ENCODE peak calls at places on chromosomes 12 and 14, in eight cellular contexts. P, W, U, M, A, H, R and G are unnamed samples. For H3K36me3, the result is how much of the 10 kb centered on the place peaks cover.

GRCh38 chr12:120264511-120265202 is 873 bp downstream of the PXN start:
- DNase-seq in R (no peak), A (no peak), M (no peak), H (no peak), W (no peak), U (peak), P (no peak), G (peak)

GRCh38 chr14:101506921-101507300 is 54.4 kb upstream of the DIO3 start:
- DNase-seq in H (no peak), R (no peak), A (no peak), U (no peak), M (no peak), W (peak), P (no peak), G (no peak)

GRCh38 chr12:55728932-55729591 is at the start of gene CD63:
- DNase-seq in U (peak), R (peak), P (peak), M (peak), W (peak), H (peak), A (peak), G (peak)

GRCh38 chr14:100890044-100890443 is 13.5 kb downstream of the RTL1 start:
- DNase-seq in R (no peak), H (no peak), A (no peak), W (no peak), M (no peak), P (no peak), U (no peak), G (no peak)

GRCh38 chr12:11853126-11853525 is 203.7 kb downstream of the ETV6 start:
- DNase-seq in W (no peak), P (no peak), R (no peak), U (no peak), A (no peak), H (no peak), M (no peak), G (no peak)

GRCh38 chr14:64966976-64967375 is 5.2 kb downstream of the RAB15 start:
- DNase-seq in H (no peak), W (no peak), P (no peak), A (no peak), U (no peak), R (peak), M (no peak), G (peak)

GRCh38 chr14:36807727-36808126 is 146.1 kb downstream of the PAX9 start:
- DNase-seq in U (no peak), A (no peak), R (peak), W (no peak), H (no peak), M (no peak), P (no peak), G (no peak)

GRCh38 chr14:49673586-49673985 is 14.4 kb downstream of the POLE2 start:
- DNase-seq in W (no peak), M (no peak), H (no peak), R (no peak), P (no peak), A (no peak), U (no peak), G (no peak)

GRCh38 chr12:40436564-40436963 is 211.8 kb downstream of the LRRK2 start:
- DNase-seq in A (no peak), H (no peak), R (no peak), W (no peak), U (no peak), M (no peak), P (no peak), G (no peak)

GRCh38 chr12:121392325-121392716 is 7.6 kb upstream of the RNF34 start:
- DNase-seq in U (no peak), A (no peak), M (no peak), H (no peak), R (no peak), W (no peak), P (no peak), G (no peak)

GRCh38 chr12:41514907-41515306 is 326.8 kb downstream of the PDZRN4 start:
- DNase-seq in P (no peak), M (no peak), W (no peak), H (no peak), R (peak), U (no peak), A (no peak), G (no peak)

GRCh38 chr12:69534389-69534822 is 50.9 kb upstream of the CCT2 start:
- DNase-seq in H (no peak), W (peak), U (peak), M (no peak), P (peak), A (no peak), R (peak), G (peak)

GRCh38 chr12:90978117-90978770 is 23.3 kb upstream of the CCER1 start:
- DNase-seq in W (no peak), A (no peak), R (peak), U (peak), H (no peak), M (peak), P (no peak), G (peak)

GRCh38 chr12:122858171-122858570 is 22.9 kb downstream of the HIP1R start:
- DNase-seq in R (no peak), W (no peak), M (no peak), U (no peak), H (no peak), A (no peak), P (no peak), G (no peak)

GRCh38 chr12:116502989-116503496 is 56.1 kb upstream of the MAP1LC3B2 start:
- DNase-seq in A (no peak), R (no peak), W (no peak), H (no peak), P (no peak), M (no peak), U (no peak), G (peak)

GRCh38 chr12:57119294-57119693 is 8.1 kb upstream of the STAT6 start:
- DNase-seq in M (no peak), R (no peak), H (no peak), A (no peak), W (no peak), U (no peak), P (no peak), G (no peak)

GRCh38 chr12:57119694-57120093 is 8.5 kb upstream of the STAT6 start:
- DNase-seq in U (no peak), W (no peak), H (no peak), A (no peak), M (no peak), P (no peak), R (no peak), G (no peak)

GRCh38 chr12:57123813-57124212 is 4.5 kb upstream of the LRP1 start:
- DNase-seq in U (no peak), W (no peak), A (no peak), M (no peak), R (no peak), H (no peak), P (no peak), G (no peak)

GRCh38 chr12:57116580-57117281 is 5.6 kb upstream of the STAT6 start:
- DNase-seq in R (no peak), M (no peak), P (no peak), A (no peak), U (no peak), H (no peak), W (no peak), G (no peak)

DNA sequence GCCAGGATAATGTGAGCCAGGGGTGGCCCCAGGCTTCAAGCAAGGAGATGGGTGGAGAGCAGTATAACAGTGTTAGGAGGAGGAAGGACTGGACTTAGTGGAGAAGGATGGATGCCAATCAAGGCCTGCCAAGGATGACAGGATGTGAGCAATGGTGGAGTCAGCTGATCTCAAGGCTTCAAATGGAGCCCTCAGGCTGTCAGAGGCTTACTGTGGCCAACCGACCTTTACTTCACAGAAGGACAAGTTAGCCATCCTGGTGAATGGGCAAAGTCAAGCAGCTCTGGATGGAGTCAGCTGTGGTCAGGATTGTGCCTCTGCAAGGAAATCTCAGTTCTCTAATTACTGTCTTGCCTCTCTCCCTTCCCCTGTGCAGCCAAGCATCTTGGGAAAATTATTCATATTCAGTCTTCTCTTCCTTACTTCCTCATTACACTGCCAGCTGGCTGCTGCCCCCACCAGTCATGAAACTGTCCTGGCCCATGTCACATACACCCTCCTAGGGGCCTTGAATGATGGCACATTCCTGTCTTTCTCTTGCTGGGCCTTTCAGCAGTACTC is 7.6 kb upstream of the STAT6 start:
- DNase-seq in P (no peak), U (peak), H (no peak), M (peak), W (no peak), R (no peak), A (no peak), G (peak)
- H3K27ac ChIP-seq in P (no peak), U (peak), H (no peak), M (no peak), W (no peak), R (no peak), A (no peak), G (peak)

DNA sequence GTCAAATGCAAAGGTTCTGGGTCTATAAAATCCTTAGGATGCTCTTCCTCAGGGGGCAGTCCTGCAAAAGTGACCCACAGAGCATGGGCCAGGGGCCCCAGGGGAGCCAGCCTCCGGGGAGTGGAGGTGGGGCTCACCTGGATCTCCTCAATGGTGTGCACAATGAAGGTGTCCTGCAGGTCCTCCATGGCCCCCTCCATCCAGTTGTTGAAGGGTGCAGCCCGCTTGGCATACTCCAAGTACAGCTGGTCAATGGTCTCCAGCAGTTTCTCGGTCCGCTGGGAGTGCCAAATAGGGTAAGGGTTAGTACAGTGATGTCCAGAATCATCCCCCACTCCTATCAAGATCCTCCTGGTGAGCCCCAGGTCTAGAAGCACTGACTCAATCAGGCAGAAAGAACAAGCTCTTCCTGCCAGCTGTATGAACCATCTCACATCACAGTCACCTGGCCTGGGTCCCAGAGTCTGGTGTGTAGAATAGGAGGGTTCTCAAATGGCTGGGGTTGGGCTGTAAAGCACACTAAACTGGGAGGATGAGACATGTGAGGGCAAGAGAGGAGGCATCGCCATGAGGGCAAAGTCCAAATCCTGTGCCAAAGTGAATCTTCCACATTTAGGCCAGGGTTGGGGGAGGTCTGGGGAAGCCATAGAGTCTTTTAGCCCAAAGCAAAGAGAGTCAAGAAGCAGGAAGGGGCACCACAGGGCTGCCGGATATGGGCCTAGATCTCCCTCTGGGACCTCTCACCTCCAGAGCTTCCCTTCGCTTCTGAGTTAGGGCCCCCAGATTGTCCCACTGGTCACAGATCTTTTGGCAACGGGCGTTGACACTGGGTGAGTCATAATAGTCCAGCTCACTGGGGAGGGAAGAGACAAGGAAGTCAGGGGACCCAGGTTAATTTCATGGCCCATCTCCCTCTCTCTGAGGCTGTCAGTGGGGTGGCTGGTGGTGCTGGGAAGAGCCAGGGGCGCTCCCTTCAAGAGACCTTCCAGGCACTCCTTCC is 91.5 kb upstream of the ZFP36L1 start:
- DNase-seq in R (no peak), U (peak), H (no peak), P (no peak), A (no peak), M (no peak), W (peak), G (peak)
- H3K36me3 ChIP-seq in R (under half), U (half or more), H (half or more), P (under half), A (under half), M (under half), W (under half), G (half or more)

GRCh38 chr14:71206123-71206522 is 298.9 kb downstream of the PCNX1 start:
- DNase-seq in M (no peak), P (no peak), U (no peak), A (no peak), H (no peak), W (no peak), R (no peak), G (no peak)
- H3K27ac ChIP-seq in M (no peak), P (no peak), U (no peak), A (no peak), H (no peak), W (no peak), R (no peak), G (no peak)

DNA sequence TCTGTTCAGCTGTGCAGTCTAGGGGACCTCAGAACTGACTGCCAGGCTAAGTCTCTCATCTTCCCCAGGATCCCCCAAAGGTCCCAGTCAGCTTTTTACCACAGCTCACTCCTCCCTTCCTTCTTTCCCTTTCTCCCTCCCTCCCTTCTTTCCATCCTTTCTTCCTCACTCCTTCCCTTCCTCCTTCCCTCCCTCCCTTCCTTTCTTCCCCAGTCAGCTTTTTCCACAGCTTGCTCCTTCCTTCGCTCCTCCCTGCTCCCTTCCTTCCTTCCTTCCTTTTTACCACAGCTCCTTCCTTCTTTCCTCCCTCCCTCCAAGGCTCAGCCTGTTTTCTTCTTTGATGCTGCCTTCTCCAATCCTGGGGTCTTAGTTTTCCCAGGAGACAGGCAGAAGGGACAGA is 39.2 kb downstream of the ATG14 start:
- DNase-seq in H (no peak), R (no peak), A (no peak), M (no peak), W (no peak), P (no peak), U (no peak), G (no peak)
- H3K36me3 ChIP-seq in H (under half), R (under half), A (under half), M (under half), W (under half), P (under half), U (under half), G (under half)